ENCODE peak calls at places on chromosomes 11 and 22, in seven cellular contexts. Y is ecto neural progenitor cell; T is activated CD4-positive, alpha-beta T cell treated with anti-CD3 and anti-CD28 coated beads, Interleukin-2, amount 10 ng/mL, durations not matched to agents 7 days and 5 days; M is dermis blood vessel endothelial cell; W is ureter; V is GM04504; P is fibroblast of the conjunctiva. F is an unnamed sample.

GRCh38 chr11:102061276-102061675 is 14.0 kb downstream of the CFAP300 start:
- DNase-seq in Y (no peak), T (no peak), M (peak), W (no peak), V (no peak), P (no peak), F (peak)

GRCh38 chr22:18056802-18057474 is 20.9 kb upstream of the PEX26 start:
- DNase-seq in Y (no peak), T (no peak), M (no peak), W (no peak), V (no peak), P (no peak), F (no peak)

GRCh38 chr11:62850911-62851806 is 11.8 kb upstream of the WDR74 start:
- DNase-seq in Y (no peak), T (no peak), M (no peak), W (no peak), V (no peak), P (no peak), F (peak)

GRCh38 chr11:128501576-128502549 is 85.5 kb downstream of the ETS1 start:
- DNase-seq in Y (no peak), T (no peak), M (peak), W (no peak), V (no peak), P (no peak), F (no peak)

GRCh38 chr11:47166368-47166767 is 10.3 kb downstream of the ARFGAP2 start:
- DNase-seq in Y (no peak), T (no peak), M (no peak), W (no peak), V (no peak), P (no peak), F (no peak)

GRCh38 chr11:14835491-14836105 is 56.4 kb downstream of the CYP2R1 start:
- DNase-seq in Y (no peak), T (no peak), M (no peak), W (no peak), V (no peak), P (no peak), F (no peak)

GRCh38 chr11:126723665-126724045 is 276.9 kb downstream of the KIRREL3 start:
- DNase-seq in Y (no peak), T (no peak), M (no peak), W (no peak), V (no peak), P (no peak), F (no peak)

GRCh38 chr11:12868315-12869073 is 140.6 kb upstream of the RASSF10 start:
- DNase-seq in Y (no peak), T (no peak), M (peak), W (no peak), V (no peak), P (no peak), F (no peak)

GRCh38 chr11:72113170-72113808 is 794 bp upstream of the ANAPC15 start:
- DNase-seq in Y (no peak), T (no peak), M (no peak), W (no peak), V (peak), P (no peak), F (no peak)

GRCh38 chr22:29342577-29343312 is 27.2 kb upstream of the RASL10A start:
- DNase-seq in Y (no peak), T (no peak), M (no peak), W (peak), V (no peak), P (no peak), F (no peak)

GRCh38 chr22:50687829-50688228 is 15.2 kb downstream of the SHANK3 start:
- DNase-seq in Y (no peak), T (no peak), M (no peak), W (no peak), V (no peak), P (no peak), F (no peak)

GRCh38 chr22:39185601-39186012 is 33.1 kb upstream of the CBX7 start:
- DNase-seq in Y (no peak), T (no peak), M (peak), W (no peak), V (no peak), P (no peak), F (no peak)

GRCh38 chr22:28328751-28329150 is 350.9 kb downstream of the TTC28 start:
- DNase-seq in Y (no peak), T (no peak), M (no peak), W (no peak), V (no peak), P (no peak), F (no peak)

GRCh38 chr11:104443387-104443786 is 279.4 kb upstream of the PDGFD start:
- DNase-seq in Y (no peak), T (no peak), M (no peak), W (no peak), V (no peak), P (no peak), F (peak)

GRCh38 chr11:32358729-32359128 is 76.6 kb downstream of the WT1 start:
- DNase-seq in Y (peak), T (no peak), M (no peak), W (no peak), V (no peak), P (no peak), F (peak)

GRCh38 chr11:85257837-85258236 is 369.3 kb downstream of the DLG2 start:
- DNase-seq in Y (no peak), T (no peak), M (no peak), W (no peak), V (no peak), P (no peak), F (no peak)

GRCh38 chr22:31102441-31103081 is 4.8 kb downstream of the SELENOM start:
- DNase-seq in Y (no peak), T (no peak), M (peak), W (peak), V (peak), P (peak), F (no peak)

GRCh38 chr22:43066844-43067385 is 22.3 kb downstream of the TTLL1 start:
- DNase-seq in Y (no peak), T (no peak), M (peak), W (no peak), V (peak), P (no peak), F (no peak)

GRCh38 chr11:62132689-62133293 is 9.0 kb downstream of the INCENP start:
- DNase-seq in Y (no peak), T (no peak), M (no peak), W (no peak), V (no peak), P (no peak), F (no peak)

GRCh38 chr22:27488456-27489224 is 312.9 kb downstream of the MN1 start:
- DNase-seq in Y (no peak), T (no peak), M (peak), W (no peak), V (no peak), P (no peak), F (no peak)